ENCODE peak calls at places on chromosomes 4 and X, in four cellular contexts. One of them, this sample, is unnamed.

GRCh38 chrX:71992711-71993110 is 82.1 kb downstream of the NHSL2 start:
- DNase-seq in K562: no peak
- DNase-seq in HepG2: no peak
- DNase-seq in GM12878: no peak
- DNase-seq in this sample: no peak

GRCh38 chr4:38670939-38671593 is 7.1 kb downstream of the KLF3 start:
- DNase-seq in K562: no peak
- DNase-seq in HepG2: no peak
- DNase-seq in GM12878: no peak
- DNase-seq in this sample: no peak

GRCh38 chr4:53122280-53123116 is 243.4 kb downstream of the SCFD2 start:
- DNase-seq in K562: no peak
- DNase-seq in HepG2: peak; percentile 59
- DNase-seq in GM12878: no peak
- DNase-seq in this sample: no peak

GRCh38 chr4:70979445-70980008 is 13.9 kb upstream of the DCK start:
- DNase-seq in K562: no peak
- DNase-seq in HepG2: no peak
- DNase-seq in GM12878: no peak
- DNase-seq in this sample: no peak

GRCh38 chrX:70033348-70033747 is 16.4 kb downstream of the AWAT2 start:
- DNase-seq in K562: peak; percentile 53
- DNase-seq in HepG2: peak; percentile 3
- DNase-seq in GM12878: no peak
- DNase-seq in this sample: peak; percentile 64

GRCh38 chrX:97026406-97026805 is 142.7 kb downstream of the RPA4 start:
- DNase-seq in K562: no peak
- DNase-seq in HepG2: no peak
- DNase-seq in GM12878: no peak
- DNase-seq in this sample: no peak

GRCh38 chr4:59553063-59553738 is 1646.9 kb upstream of the ADGRL3 start:
- DNase-seq in K562: no peak
- DNase-seq in HepG2: no peak
- DNase-seq in GM12878: peak; percentile 55
- DNase-seq in this sample: peak; percentile 3

GRCh38 chrX:119726900-119727555 is 31.4 kb upstream of the SOWAHD start:
- DNase-seq in K562: no peak
- DNase-seq in HepG2: no peak
- DNase-seq in GM12878: no peak
- DNase-seq in this sample: no peak

GRCh38 chrX:153645921-153646481 is 1.0 kb upstream of the DUSP9 start:
- DNase-seq in K562: no peak
- DNase-seq in HepG2: peak; percentile 79
- DNase-seq in GM12878: no peak
- DNase-seq in this sample: no peak

GRCh38 chr4:45442466-45442865 is 681.4 kb downstream of the GABRG1 start:
- DNase-seq in K562: no peak
- DNase-seq in HepG2: no peak
- DNase-seq in GM12878: no peak
- DNase-seq in this sample: peak; percentile 3

GRCh38 chr4:4507403-4507802 is 34.4 kb downstream of the STX18 start:
- DNase-seq in K562: no peak
- DNase-seq in HepG2: no peak
- DNase-seq in GM12878: no peak
- DNase-seq in this sample: no peak

GRCh38 chrX:104681214-104681613 is 115.2 kb downstream of the IL1RAPL2 start:
- DNase-seq in K562: no peak
- DNase-seq in HepG2: no peak
- DNase-seq in GM12878: no peak
- DNase-seq in this sample: no peak

GRCh38 chr4:164779080-164779479 is 25.1 kb downstream of the SMIM31 start:
- DNase-seq in K562: no peak
- DNase-seq in HepG2: no peak
- DNase-seq in GM12878: no peak
- DNase-seq in this sample: no peak

GRCh38 chrX:93422693-93423092 is 250.7 kb downstream of the NAP1L3 start:
- DNase-seq in K562: peak; percentile 12
- DNase-seq in HepG2: peak; percentile 0
- DNase-seq in GM12878: no peak
- DNase-seq in this sample: peak; percentile 45

GRCh38 chr4:39349326-39349725 is 16.8 kb downstream of the RFC1 start:
- DNase-seq in K562: no peak
- DNase-seq in HepG2: no peak
- DNase-seq in GM12878: no peak
- DNase-seq in this sample: no peak

GRCh38 chr4:82423245-82424054 is 6.8 kb downstream of the HNRNPDL start:
- DNase-seq in K562: no peak
- DNase-seq in HepG2: no peak
- DNase-seq in GM12878: no peak
- DNase-seq in this sample: no peak

GRCh38 chr4:29278580-29278979 is 1441.6 kb upstream of the PCDH7 start:
- DNase-seq in K562: no peak
- DNase-seq in HepG2: no peak
- DNase-seq in GM12878: no peak
- DNase-seq in this sample: no peak

GRCh38 chr4:29277381-29277780 is 1442.8 kb upstream of the PCDH7 start:
- DNase-seq in K562: no peak
- DNase-seq in HepG2: no peak
- DNase-seq in GM12878: no peak
- DNase-seq in this sample: no peak

GRCh38 chr4:29276150-29276549 is 1444.0 kb upstream of the PCDH7 start:
- DNase-seq in K562: no peak
- DNase-seq in HepG2: no peak
- DNase-seq in GM12878: no peak
- DNase-seq in this sample: no peak
- TF ChIP-seq BHLHE40 in K562: no peak
- TF ChIP-seq BHLHE40 in HepG2: no peak
- TF ChIP-seq BHLHE40 in GM12878: no peak
- TF ChIP-seq BHLHE40 in this sample: no peak

GRCh38 chrX:109774706-109775105 is 41.6 kb upstream of the ACSL4 start:
- DNase-seq in K562: peak; percentile 42
- DNase-seq in HepG2: peak; percentile 79
- DNase-seq in GM12878: peak; percentile 50
- DNase-seq in this sample: no peak
- TF ChIP-seq SP1 in K562: no peak
- TF ChIP-seq SP1 in HepG2: no peak
- TF ChIP-seq SP1 in GM12878: no peak
- TF ChIP-seq SP1 in this sample: no peak

GRCh38 chr4:78624048-78624447 is 72.5 kb downstream of the ANXA3 start:
- DNase-seq in K562: no peak
- DNase-seq in HepG2: no peak
- DNase-seq in GM12878: no peak
- DNase-seq in this sample: no peak
- TF ChIP-seq BHLHE40 in K562: no peak
- TF ChIP-seq BHLHE40 in HepG2: no peak
- TF ChIP-seq BHLHE40 in GM12878: no peak
- TF ChIP-seq BHLHE40 in this sample: no peak

GRCh38 chrX:122596998-122597397 is 587.1 kb upstream of the GRIA3 start:
- DNase-seq in K562: no peak
- DNase-seq in HepG2: no peak
- DNase-seq in GM12878: no peak
- DNase-seq in this sample: no peak
- TF ChIP-seq SP1 in K562: no peak
- TF ChIP-seq SP1 in HepG2: no peak
- TF ChIP-seq SP1 in GM12878: no peak
- TF ChIP-seq SP1 in this sample: no peak